ENCODE peak calls at places on chromosomes 1 and 21, in four cellular contexts. O, C, X and M are unnamed samples. For H3K79me2, the result is how much of the 10 kb centered on the place peaks cover.

GRCh38 chr1:63032171-63032570 is 248.2 kb downstream of the ATG4C start:
- DNase-seq in O (no peak), C (no peak), X (no peak), M (no peak)

GRCh38 chr1:41955461-41956159 is 36.9 kb upstream of the HIVEP3 start:
- DNase-seq in O (peak), C (no peak), X (peak), M (peak)

GRCh38 chr1:188903241-188903640 is 1574.4 kb downstream of the BRINP3 start:
- DNase-seq in O (no peak), C (no peak), X (no peak), M (no peak)

GRCh38 chr1:180928272-180929230 is 15.9 kb downstream of the KIAA1614 start:
- DNase-seq in O (no peak), C (no peak), X (no peak), M (no peak)

GRCh38 chr1:47738560-47739182 is 258.5 kb downstream of the TRABD2B start:
- DNase-seq in O (peak), C (peak), X (peak), M (peak)

GRCh38 chr1:230905733-230906132 is 37.4 kb upstream of the C1orf198 start:
- DNase-seq in O (no peak), C (no peak), X (no peak), M (peak)

GRCh38 chr1:236786453-236786852 is 8.6 kb upstream of the MTR start:
- DNase-seq in O (no peak), C (no peak), X (no peak), M (no peak)

GRCh38 chr1:39224295-39224829 is 19.9 kb downstream of the MACF1 start:
- DNase-seq in O (no peak), C (no peak), X (no peak), M (no peak)

GRCh38 chr1:175506081-175506480 is 237.3 kb downstream of the TNR start:
- DNase-seq in O (no peak), C (no peak), X (no peak), M (no peak)

GRCh38 chr1:30313584-30313983 is 409.8 kb downstream of the MATN1 start:
- DNase-seq in O (no peak), C (no peak), X (no peak), M (no peak)

GRCh38 chr1:245310605-245311531 is 156.1 kb downstream of the KIF26B start:
- DNase-seq in O (peak), C (no peak), X (no peak), M (peak)

GRCh38 chr1:167829868-167830267 is 84.1 kb downstream of the ADCY10 start:
- DNase-seq in O (no peak), C (no peak), X (no peak), M (peak)

GRCh38 chr1:58282623-58283022 is 263.9 kb downstream of the OMA1 start:
- DNase-seq in O (no peak), C (no peak), X (no peak), M (no peak)

GRCh38 chr1:94463765-94464330 is 45.7 kb downstream of the ABCD3 start:
- DNase-seq in O (peak), C (peak), X (peak), M (peak)

GRCh38 chr1:110234691-110235090 is 24.6 kb downstream of the KCNC4 start:
- DNase-seq in O (no peak), C (no peak), X (peak), M (peak)

GRCh38 chr21:41854426-41854995 is 24.6 kb downstream of the PRDM15 start:
- DNase-seq in O (no peak), C (no peak), X (no peak), M (no peak)

GRCh38 chr1:43405876-43406234 is 16.2 kb downstream of the SZT2 start:
- DNase-seq in O (no peak), C (no peak), X (no peak), M (no peak)

GRCh38 chr1:167090289-167090942 is at the start of gene GPA33:
- DNase-seq in O (no peak), C (no peak), X (no peak), M (no peak)

GRCh38 chr1:63324779-63325119 is 2.4 kb downstream of the FOXD3 start:
- DNase-seq in O (no peak), C (no peak), X (no peak), M (peak)

GRCh38 chr1:56188216-56188615 is 391.1 kb downstream of the PLPP3 start:
- DNase-seq in O (peak), C (no peak), X (no peak), M (no peak)

DNA sequence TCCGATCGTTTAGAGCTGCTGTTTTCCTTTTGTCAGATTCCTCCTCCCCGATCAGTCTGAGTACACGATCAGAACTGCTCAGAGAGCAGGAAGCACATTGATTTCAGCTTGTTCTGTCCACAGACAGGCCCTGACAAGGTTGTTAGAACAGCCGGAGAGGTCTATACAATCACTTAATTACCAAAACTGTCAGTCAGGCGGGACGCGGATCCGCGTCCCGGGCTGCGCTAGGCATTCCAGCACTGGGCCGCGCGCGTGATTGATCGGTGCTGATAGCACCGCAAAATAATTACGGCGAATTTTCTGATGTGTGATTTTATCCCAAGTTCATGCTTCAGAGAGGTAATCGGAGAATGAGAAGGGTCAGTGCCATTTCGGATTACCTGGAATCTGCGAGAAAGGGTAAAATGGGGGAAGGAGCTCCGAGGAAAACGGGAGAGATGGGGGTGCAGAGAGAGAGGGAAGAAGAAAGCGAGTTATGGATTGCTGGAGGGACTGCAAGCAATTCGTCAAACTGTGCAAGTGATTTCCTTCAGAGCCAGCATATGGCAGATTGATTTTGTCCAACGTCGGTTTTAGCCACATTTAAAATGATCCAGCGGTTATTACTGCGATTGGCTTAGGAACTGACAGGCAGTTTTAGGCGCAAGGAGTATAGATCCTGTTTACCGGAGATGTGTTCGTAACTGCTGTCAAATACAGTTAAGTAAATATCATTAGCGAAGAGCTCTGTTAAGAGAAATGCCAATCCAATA is 9.0 kb upstream of the BARHL2 start:
- DNase-seq in O (peak), C (no peak), X (no peak), M (no peak)
- TF ChIP-seq EZH2 in O (no peak), C (no peak), X (no peak), M (peak)

GRCh38 chr1:77958391-77958790 is 20.5 kb downstream of the FUBP1 start:
- DNase-seq in O (no peak), C (no peak), X (no peak), M (no peak)
- H3K79me2 ChIP-seq in O (half or more), C (under half), X (half or more), M (under half)

GRCh38 chr1:206116873-206117150 is 376 bp downstream of the AVPR1B start:
- DNase-seq in O (no peak), C (no peak), X (no peak), M (no peak)
- H3K4me3 ChIP-seq in O (peak), C (no peak), X (peak), M (peak)

GRCh38 chr1:81827942-81828341 is 27.2 kb downstream of the ADGRL2 start:
- DNase-seq in O (no peak), C (no peak), X (no peak), M (no peak)
- TF ChIP-seq EZH2 in O (no peak), C (no peak), X (no peak), M (no peak)

GRCh38 chr21:45108808-45109800 is 34.7 kb downstream of the ADARB1 start:
- DNase-seq in O (no peak), C (no peak), X (no peak), M (no peak)
- H3K79me2 ChIP-seq in O (under half), C (under half), X (under half), M (under half)

DNA sequence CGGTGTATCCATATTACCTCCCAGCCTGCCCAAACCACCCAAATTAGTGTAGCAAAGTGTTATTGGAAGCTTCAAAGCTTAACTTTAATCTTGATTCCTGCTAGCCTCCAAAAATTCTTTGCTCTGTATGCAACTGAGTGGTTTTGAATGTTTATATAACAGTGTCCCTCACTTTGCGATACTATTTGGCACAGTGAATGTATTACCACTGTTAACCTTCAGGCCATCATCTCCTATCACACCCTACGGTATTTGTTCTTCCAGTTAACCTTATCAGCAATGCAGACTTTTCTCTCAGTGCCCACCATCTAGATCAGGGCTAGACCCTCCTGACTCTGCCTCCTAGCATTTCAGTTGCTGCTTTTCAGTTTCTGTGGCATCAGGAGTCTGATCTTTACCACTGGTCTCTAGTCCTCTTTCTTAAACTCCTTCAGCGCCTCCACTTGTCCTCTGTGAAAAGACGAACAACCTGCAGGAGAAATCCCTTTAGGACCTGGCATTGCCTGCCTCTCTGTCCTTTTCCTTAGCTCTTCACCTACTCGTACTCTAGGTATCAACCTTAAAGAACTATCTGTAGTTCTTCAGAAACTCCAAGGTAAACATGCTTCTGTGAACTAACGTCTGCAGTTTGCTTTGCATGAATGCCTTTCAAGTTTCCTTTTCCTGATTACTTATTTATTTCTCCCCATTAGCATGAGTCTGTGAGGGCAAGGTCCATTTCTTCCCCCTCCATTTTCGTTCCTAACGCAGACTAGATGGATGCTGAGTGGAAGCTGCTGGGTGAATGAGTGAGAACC is 71.7 kb downstream of the SNX7 start:
- DNase-seq in O (no peak), C (no peak), X (no peak), M (peak)
- H3K4me3 ChIP-seq in O (no peak), C (no peak), X (no peak), M (no peak)

DNA sequence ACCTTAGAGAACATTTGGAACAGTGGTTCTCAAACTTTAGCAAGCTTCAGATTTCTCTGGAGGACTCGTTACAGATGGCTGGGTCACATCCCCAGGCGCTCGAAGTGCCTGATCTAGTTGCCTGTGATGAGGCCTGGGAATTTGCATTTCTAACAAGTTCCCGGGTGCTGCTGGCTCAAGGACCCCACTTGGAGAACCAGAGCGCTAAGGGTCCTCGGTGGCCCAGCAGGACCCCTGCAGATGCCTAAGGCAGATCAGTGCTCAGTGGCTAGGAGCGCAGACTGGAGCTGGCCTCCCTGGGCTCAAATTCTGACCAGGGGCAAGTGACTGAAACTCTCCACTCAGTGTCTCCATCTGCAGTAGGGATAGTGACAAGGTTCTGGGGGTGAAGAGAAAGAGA is 208.2 kb downstream of the DYRK1A start:
- DNase-seq in O (no peak), C (no peak), X (no peak), M (no peak)
- TF ChIP-seq EZH2 in O (no peak), C (no peak), X (no peak), M (no peak)